ENCODE peak calls at places on chromosomes 13 and 19, in five cellular contexts. D, Z, X, K and C are unnamed samples. For H3K4me1, the result is how much of the 10 kb centered on the place peaks cover.

GRCh38 chr19:38020331-38020730 is 113.3 kb downstream of the SIPA1L3 start:
- DNase-seq in Z (no peak), X (no peak), K (no peak), D (no peak), C (no peak)

GRCh38 chr19:53504903-53505302 is 33.0 kb upstream of the ZNF331 start:
- DNase-seq in D (no peak), X (no peak), Z (no peak), K (no peak), C (no peak)

GRCh38 chr19:40403262-40403984 is 9.8 kb downstream of the PRX start:
- DNase-seq in K (peak), X (peak), D (peak), Z (peak), C (peak)

GRCh38 chr13:43666403-43666802 is 120.4 kb downstream of the ENOX1 start:
- DNase-seq in X (no peak), Z (no peak), K (no peak), D (no peak), C (no peak)

GRCh38 chr19:48418317-48419064 is 25.0 kb downstream of the GRIN2D start:
- DNase-seq in Z (peak), K (no peak), X (peak), D (no peak), C (no peak)

GRCh38 chr19:35868172-35868822 is at the start of gene APLP1:
- DNase-seq in K (peak), X (peak), Z (peak), D (no peak), C (peak)

GRCh38 chr13:49499889-49500660 is 4.3 kb downstream of the PHF11 start:
- DNase-seq in X (no peak), Z (peak), D (no peak), K (no peak), C (no peak)

GRCh38 chr19:36838784-36839324 is 667 bp upstream of the ZNF790 start:
- DNase-seq in K (no peak), X (no peak), Z (peak), D (no peak), C (no peak)

GRCh38 chr19:19482785-19483625 is 32.3 kb downstream of the TSSK6 start:
- DNase-seq in X (no peak), Z (peak), K (no peak), D (no peak), C (no peak)

GRCh38 chr13:107025991-107026390 is 458.1 kb upstream of the ARGLU1 start:
- DNase-seq in D (no peak), X (peak), Z (peak), K (no peak), C (no peak)

GRCh38 chr13:25679936-25680335 is 308.2 kb downstream of the ATP8A2 start:
- DNase-seq in Z (peak), X (no peak), D (no peak), K (no peak), C (no peak)

GRCh38 chr13:113860579-113861432 is 3.1 kb downstream of the GAS6 start:
- DNase-seq in X (peak), D (no peak), Z (peak), K (peak), C (no peak)

GRCh38 chr13:66794340-66795031 is 435.6 kb downstream of the PCDH9 start:
- DNase-seq in X (no peak), Z (no peak), K (no peak), D (no peak), C (no peak)

GRCh38 chr19:18526316-18526715 is 4.4 kb upstream of the ELL start:
- DNase-seq in Z (no peak), K (no peak), D (no peak), X (no peak), C (no peak)

GRCh38 chr19:28949535-28949934 is 263.4 kb downstream of the UQCRFS1 start:
- DNase-seq in X (peak), Z (no peak), K (no peak), D (no peak), C (no peak)

GRCh38 chr19:52307275-52307674 is 10.3 kb downstream of the ZNF480 start:
- DNase-seq in K (peak), D (no peak), Z (peak), X (peak), C (no peak)

GRCh38 chr13:60417734-60418133 is 20.7 kb downstream of the TDRD3 start:
- DNase-seq in X (no peak), Z (no peak), K (no peak), D (no peak), C (no peak)

GRCh38 chr13:27605610-27606200 is 14.6 kb downstream of the LNX2 start:
- DNase-seq in D (no peak), Z (peak), K (no peak), X (no peak), C (no peak)

GRCh38 chr13:72638059-72638815 is 89.2 kb downstream of the MZT1 start:
- DNase-seq in D (no peak), Z (peak), K (no peak), X (peak), C (no peak)

GRCh38 chr13:110689041-110689440 is 16.9 kb downstream of the CARS2 start:
- DNase-seq in Z (no peak), D (no peak), K (no peak), X (no peak), C (no peak)

GRCh38 chr19:34416021-34416545 is 11.9 kb downstream of the PDCD2L start:
- DNase-seq in K (no peak), X (no peak), Z (peak), D (no peak), C (no peak)

GRCh38 chr19:52190679-52191293 is 934 bp downstream of the PPP2R1A start:
- DNase-seq in Z (peak), K (peak), X (peak), D (no peak), C (no peak)

GRCh38 chr13:27406178-27406939 is 18.1 kb upstream of the GTF3A start:
- DNase-seq in K (peak), Z (peak), X (peak), D (peak), C (no peak)

GRCh38 chr13:68232351-68233130 is 1002.4 kb upstream of the PCDH9 start:
- DNase-seq in K (peak), X (peak), D (no peak), Z (peak), C (no peak)

GRCh38 chr13:101795460-101795859 is 343.0 kb downstream of the ITGBL1 start:
- DNase-seq in D (no peak), K (no peak), Z (no peak), X (no peak), C (no peak)

GRCh38 chr19:51448011-51448744 is 10.1 kb downstream of the SIGLEC8 start:
- DNase-seq in K (no peak), D (no peak), X (no peak), Z (no peak), C (no peak)

GRCh38 chr13:23844132-23844531 is 45.1 kb downstream of the MIPEP start:
- DNase-seq in Z (no peak), X (no peak), D (no peak), K (no peak), C (no peak)

GRCh38 chr19:34504809-34505291 is 23.3 kb downstream of the WTIP start:
- DNase-seq in X (no peak), D (no peak), K (no peak), Z (no peak), C (no peak)

GRCh38 chr19:48737360-48737998 is 2.9 kb downstream of the RASIP1 start:
- DNase-seq in K (peak), X (peak), D (no peak), Z (no peak), C (no peak)

GRCh38 chr19:32404213-32404938 is 1.2 kb upstream of the DPY19L3 start:
- DNase-seq in D (no peak), X (peak), K (peak), Z (peak), C (no peak)

GRCh38 chr13:113208424-113209335 is at the start of gene PCID2:
- DNase-seq in X (peak), K (peak), Z (peak), D (peak), C (peak)

DNA sequence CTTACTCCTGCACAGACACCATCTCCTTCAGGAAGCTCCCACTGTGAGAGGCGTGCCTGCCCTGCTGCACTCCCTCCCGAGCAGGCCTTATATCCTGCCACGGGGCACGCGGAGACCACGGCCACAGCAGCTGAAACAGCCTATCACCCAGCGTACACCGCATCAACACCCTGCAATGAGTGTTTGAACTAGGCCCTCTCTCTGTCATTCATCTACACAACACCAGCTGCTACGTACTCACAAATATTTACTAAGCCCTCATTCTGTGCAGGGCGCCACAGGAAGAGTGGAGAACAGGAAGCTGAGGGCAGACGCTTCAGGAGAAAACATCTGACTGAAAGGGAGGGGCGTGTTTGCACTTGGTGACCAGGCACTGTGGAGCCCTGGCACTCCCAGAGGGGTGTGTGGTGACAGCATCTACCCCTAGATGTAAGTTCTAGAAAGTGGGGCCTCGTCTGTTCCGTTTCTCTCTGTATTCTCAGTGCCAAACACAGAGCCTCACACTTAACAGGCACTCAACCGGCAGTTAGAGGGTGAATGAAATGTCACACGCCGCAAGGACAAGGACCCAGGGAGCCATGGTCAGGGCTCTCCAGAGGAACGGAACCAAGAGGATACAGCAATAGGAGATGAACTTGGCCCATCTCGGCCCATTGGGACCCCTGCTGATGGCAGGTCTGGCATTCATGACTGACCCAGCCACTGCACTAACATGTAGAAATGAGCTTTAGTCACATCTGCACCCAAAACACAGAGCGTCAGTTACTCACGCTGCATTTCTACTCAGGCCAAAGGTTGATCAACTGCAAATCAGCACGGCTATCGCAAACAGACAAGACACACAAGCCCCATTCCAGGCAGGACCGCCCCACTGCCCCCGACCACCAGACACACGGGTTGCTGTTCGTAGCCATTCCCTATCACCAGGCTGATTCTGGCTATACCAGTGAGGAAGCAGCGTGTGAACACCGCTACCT is 15.7 kb downstream of the RANBP3 start:
- DNase-seq in X (no peak), D (peak), Z (peak), K (no peak), C (peak)
- H3K4me1 ChIP-seq in X (under half), D (under half), Z (under half), K (under half), C (half or more)

GRCh38 chr19:13983213-13983889 is 22.8 kb downstream of the RFX1 start:
- DNase-seq in K (no peak), X (no peak), D (no peak), Z (no peak), C (peak)
- H3K4me1 ChIP-seq in K (under half), X (under half), D (under half), Z (under half), C (half or more)

DNA sequence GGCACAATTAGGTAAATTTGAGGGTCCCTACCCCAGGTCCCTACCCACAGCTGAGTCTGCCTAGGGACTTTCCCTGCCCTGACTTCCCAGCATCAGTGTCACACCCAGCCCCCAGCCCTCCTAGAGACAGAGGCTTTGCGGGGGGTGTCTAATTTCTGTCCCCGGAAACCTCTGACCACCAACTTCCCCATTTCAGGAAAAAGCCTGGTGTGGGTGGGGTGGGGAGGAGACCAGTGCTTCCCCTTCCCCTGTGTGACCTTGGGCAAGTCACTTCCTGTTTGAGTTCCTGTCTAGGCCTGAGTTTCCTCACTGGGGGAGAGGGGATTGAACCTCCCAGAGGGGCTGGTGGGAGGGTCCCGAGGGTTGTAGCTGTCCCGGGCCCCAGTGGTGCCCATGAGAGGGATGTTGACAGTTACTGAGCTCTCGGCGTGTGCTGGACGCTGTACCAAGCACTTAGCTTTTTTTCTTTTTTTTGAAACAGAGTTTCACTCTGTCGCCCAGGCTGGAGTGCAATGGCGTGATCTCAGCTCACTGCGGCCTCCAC is 7.9 kb downstream of the VASP start:
- DNase-seq in K (no peak), X (no peak), D (peak), Z (no peak), C (peak)
- H3K4me1 ChIP-seq in K (under half), X (under half), D (under half), Z (under half), C (under half)

GRCh38 chr13:98486412-98486811 is 90.5 kb downstream of the STK24 start:
- DNase-seq in K (no peak), X (no peak), D (no peak), Z (no peak), C (no peak)
- H3K4me1 ChIP-seq in K (half or more), X (under half), D (under half), Z (under half), C (half or more)

DNA sequence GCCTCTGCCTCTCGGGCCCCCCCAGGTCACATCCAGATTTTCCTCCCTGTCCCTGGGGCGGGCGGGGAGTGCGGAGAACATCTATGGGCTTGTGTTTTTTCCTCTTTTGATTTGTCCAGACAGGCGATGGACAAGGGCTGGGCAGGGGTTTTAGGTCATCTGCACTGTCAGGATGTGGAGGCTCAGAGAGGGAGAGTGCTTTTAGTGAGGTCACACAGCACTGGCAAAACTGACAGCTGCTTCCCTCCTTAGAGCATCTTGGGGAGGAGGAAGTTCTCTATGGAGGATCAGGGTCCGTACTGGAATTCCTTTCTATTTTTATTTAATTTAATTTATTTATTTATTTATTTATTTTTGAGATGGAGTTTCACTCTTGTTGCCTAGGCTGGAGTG is 38.9 kb downstream of the NFIC start:
- DNase-seq in K (no peak), D (no peak), Z (no peak), X (no peak), C (no peak)
- H3K4me1 ChIP-seq in K (under half), D (under half), Z (under half), X (under half), C (under half)

DNA sequence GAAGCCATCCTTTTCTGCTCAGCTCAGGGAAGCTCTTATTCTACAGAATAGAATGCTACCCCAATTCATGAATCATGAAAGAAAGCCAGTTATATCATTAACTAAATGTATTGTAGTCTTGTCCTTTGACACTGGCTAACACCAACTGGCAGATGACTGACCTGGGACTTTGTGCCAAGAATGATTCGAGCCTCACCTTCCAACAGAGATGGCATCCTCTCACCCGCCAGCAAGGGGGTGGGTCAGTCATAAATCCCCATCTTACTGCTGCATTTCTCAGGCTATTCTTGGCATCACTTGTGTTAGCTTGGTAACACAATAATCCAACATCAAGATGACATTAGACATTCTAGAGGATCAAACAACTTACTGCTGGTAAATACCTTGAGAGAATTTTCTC is 1239.8 kb upstream of the MIR17HG start:
- DNase-seq in K (no peak), Z (no peak), X (no peak), D (no peak), C (no peak)
- H3K4me1 ChIP-seq in K (under half), Z (under half), X (under half), D (under half), C (under half)

DNA sequence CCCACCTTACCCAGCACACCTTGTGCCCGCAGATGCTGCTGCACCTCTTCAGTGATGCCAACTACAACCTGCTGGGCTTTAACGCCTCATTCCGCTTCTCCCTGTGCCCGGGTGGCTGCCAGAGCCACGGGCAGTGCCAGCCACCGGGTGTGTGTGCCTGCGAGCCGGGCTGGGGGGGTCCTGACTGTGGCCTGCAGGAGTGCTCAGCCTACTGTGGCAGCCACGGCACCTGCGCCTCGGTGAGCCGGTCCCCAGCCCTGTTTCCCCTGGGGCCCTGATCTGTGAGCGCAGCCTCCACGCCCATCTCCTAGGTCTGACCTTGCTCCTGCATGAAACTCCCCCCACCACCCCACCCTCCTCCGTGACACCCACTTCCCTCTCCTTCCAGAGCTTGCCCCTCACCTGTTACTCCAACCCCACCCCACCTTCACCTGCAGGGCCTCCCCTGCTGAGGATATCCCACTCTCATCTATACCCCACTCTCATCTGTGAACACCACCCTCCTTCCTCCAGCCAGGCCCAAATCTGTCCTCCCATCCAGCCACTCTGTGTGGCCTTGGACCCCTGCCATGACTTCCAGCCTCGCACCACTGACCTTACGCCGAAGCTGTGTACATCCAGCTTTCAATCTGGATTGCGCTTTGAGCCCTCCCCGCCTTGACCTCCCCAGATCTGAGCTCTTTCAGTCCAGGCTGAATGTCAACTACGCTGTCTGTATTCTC is 8.7 kb downstream of the MEGF8 start:
- DNase-seq in K (no peak), D (no peak), X (no peak), Z (no peak), C (no peak)
- H3K4me1 ChIP-seq in K (under half), D (under half), X (under half), Z (under half), C (under half)

DNA sequence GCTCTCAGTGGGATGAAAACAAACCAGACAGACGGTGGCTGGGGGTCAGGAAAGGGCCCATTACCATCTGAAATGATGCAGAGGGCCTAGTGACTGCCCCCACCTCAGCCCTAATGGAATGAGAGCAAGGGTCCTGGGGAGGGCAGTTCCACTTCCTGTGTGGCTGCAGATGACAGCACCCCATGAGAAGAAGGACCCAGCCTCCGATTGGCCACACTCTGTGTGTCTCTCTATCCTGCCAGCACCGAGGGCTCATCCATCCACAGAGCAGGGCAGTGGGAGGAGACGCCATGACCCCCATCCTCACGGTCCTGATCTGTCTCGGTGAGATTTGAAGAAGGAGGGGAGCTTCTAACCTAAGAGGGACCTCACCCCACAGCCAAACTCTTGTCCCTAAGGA is 500 bp downstream of the LILRB1 start:
- DNase-seq in D (no peak), Z (no peak), X (no peak), K (no peak), C (no peak)
- H3K4me1 ChIP-seq in D (under half), Z (under half), X (under half), K (under half), C (under half)